ENCODE peak calls at places on chromosomes 7 and 10, in four cellular contexts. F is HCT116, X is HEK293T, J is AG04449. S is an unnamed sample.

GRCh38 chr10:5555031-5555510 is 30.3 kb downstream of the CALML3 start:
- DNase-seq in F (no peak), X (no peak), J (no peak), S (no peak)

GRCh38 chr7:1707756-1708611 is 37.9 kb downstream of the ELFN1 start:
- DNase-seq in F (no peak), X (no peak), J (no peak), S (no peak)

GRCh38 chr7:126727930-126728331 is 524.8 kb downstream of the GRM8 start:
- DNase-seq in F (no peak), X (no peak), J (peak; percentile 19), S (no peak)

GRCh38 chr10:69043931-69044531 is 43.9 kb upstream of the SRGN start:
- DNase-seq in F (no peak), X (no peak), J (no peak), S (no peak)

GRCh38 chr7:52726986-52727385 is 308.4 kb upstream of the POM121L12 start:
- DNase-seq in F (no peak), X (no peak), J (no peak), S (no peak)

GRCh38 chr7:108723343-108723957 is 153.8 kb downstream of the DNAJB9 start:
- DNase-seq in F (no peak), X (no peak), J (no peak), S (no peak)

GRCh38 chr10:121753726-121754476 is 155.7 kb upstream of the FGFR2 start:
- DNase-seq in F (peak; percentile 28), X (peak; percentile 35), J (peak; percentile 46), S (no peak)

GRCh38 chr7:131431756-131432155 is 104.1 kb downstream of the MKLN1 start:
- DNase-seq in F (no peak), X (no peak), J (no peak), S (no peak)

GRCh38 chr10:102395677-102396197 is at the start of gene NFKB2:
- DNase-seq in F (no peak), X (no peak), J (no peak), S (no peak)

GRCh38 chr7:1127001-1127400 is 33.0 kb downstream of the ZFAND2A start:
- DNase-seq in F (no peak), X (no peak), J (no peak), S (no peak)

GRCh38 chr7:129800901-129801300 is 151.9 kb downstream of the UBE2H start:
- DNase-seq in F (no peak), X (no peak), J (no peak), S (no peak)

GRCh38 chr7:131400833-131401593 is 73.3 kb downstream of the MKLN1 start:
- DNase-seq in F (no peak), X (no peak), J (no peak), S (no peak)

GRCh38 chr7:157431173-157431950 is 94.6 kb downstream of the DNAJB6 start:
- DNase-seq in F (no peak), X (no peak), J (no peak), S (no peak)

GRCh38 chr10:82544377-82544776 is 669.4 kb downstream of the NRG3 start:
- DNase-seq in F (no peak), X (no peak), J (no peak), S (no peak)

GRCh38 chr10:3853016-3853415 is 68.0 kb upstream of the KLF6 start:
- DNase-seq in F (no peak), X (no peak), J (no peak), S (no peak)

GRCh38 chr10:7561216-7561893 is 105.4 kb downstream of the ITIH5 start:
- DNase-seq in F (no peak), X (no peak), J (no peak), S (peak; percentile 25)

GRCh38 chr7:39557222-39557621 is 9.0 kb upstream of the YAE1 start:
- DNase-seq in F (no peak), X (no peak), J (no peak), S (no peak)

GRCh38 chr10:3850999-3851937 is 66.3 kb upstream of the KLF6 start:
- DNase-seq in F (peak; percentile 43), X (no peak), J (peak; percentile 59), S (no peak)

GRCh38 chr10:8227246-8227645 is 172.8 kb downstream of the GATA3 start:
- DNase-seq in F (no peak), X (no peak), J (no peak), S (no peak)

GRCh38 chr7:98418636-98419315 is 17.9 kb upstream of the BAIAP2L1 start:
- DNase-seq in F (peak; percentile 99), X (peak; percentile 22), J (peak; percentile 89), S (peak; percentile 88)

GRCh38 chr7:77404635-77405034 is 11.5 kb downstream of the GSAP start:
- DNase-seq in F (no peak), X (no peak), J (no peak), S (no peak)

GRCh38 chr7:106775552-106775936 is 89.5 kb upstream of the PIK3CG start:
- DNase-seq in F (peak; percentile 97), X (no peak), J (no peak), S (no peak)

GRCh38 chr10:79241990-79242619 is 105.2 kb upstream of the PPIF start:
- DNase-seq in F (no peak), X (peak; percentile 54), J (no peak), S (peak; percentile 60)

GRCh38 chr7:128302110-128302509 is 41.6 kb downstream of the RBM28 start:
- DNase-seq in F (no peak), X (no peak), J (no peak), S (no peak)

GRCh38 chr7:54397836-54398612 is 144.2 kb upstream of the VSTM2A start:
- DNase-seq in F (no peak), X (no peak), J (no peak), S (no peak)

GRCh38 chr10:133377025-133377817 is 1.8 kb upstream of the PAOX start:
- DNase-seq in F (no peak), X (no peak), J (no peak), S (no peak)

GRCh38 chr7:100582041-100582579 is 3.8 kb downstream of the LRCH4 start:
- DNase-seq in F (no peak), X (no peak), J (no peak), S (no peak)

GRCh38 chr7:36605261-36605660 is 119.0 kb downstream of the AOAH start:
- DNase-seq in F (no peak), X (no peak), J (no peak), S (no peak)

GRCh38 chr7:1968397-1969111 is 264.2 kb downstream of the MAD1L1 start:
- DNase-seq in F (no peak), X (no peak), J (no peak), S (no peak)

GRCh38 chr7:100679927-100680588 is 6.5 kb downstream of the GNB2 start:
- DNase-seq in F (no peak), X (no peak), J (no peak), S (no peak)